ENCODE peak calls at places on chromosomes 11 and 22, in six cellular contexts. P is fibroblast of pulmonary artery, J is IMR-90, Y is AG10803, T is brain microvascular endothelial cell, R is HFFc6. X is an unnamed sample.

GRCh38 chr11:46332568-46333128 is 14.6 kb upstream of the DGKZ start:
- DNase-seq in P (no peak), R (no peak), Y (no peak), T (no peak), J (no peak), X (no peak)

GRCh38 chr11:33294797-33295196 is 37.6 kb downstream of the HIPK3 start:
- DNase-seq in Y (no peak), J (no peak), T (no peak), P (no peak), R (no peak), X (no peak)

GRCh38 chr22:41048791-41049717 is 43.3 kb upstream of the EP300 start:
- DNase-seq in P (peak), J (peak), T (peak), R (peak), Y (peak), X (peak)

GRCh38 chr22:29630180-29630498 is 26.7 kb downstream of the NF2 start:
- DNase-seq in P (no peak), T (no peak), R (no peak), J (no peak), Y (no peak), X (no peak)

GRCh38 chr11:77602385-77603105 is 12.8 kb downstream of the AQP11 start:
- DNase-seq in T (peak), J (peak), P (peak), Y (peak), R (peak), X (no peak)

GRCh38 chr22:17152340-17152739 is 6.7 kb downstream of the HDHD5 start:
- DNase-seq in R (no peak), P (no peak), Y (no peak), J (no peak), T (no peak), X (no peak)

GRCh38 chr11:119793335-119793984 is 64.5 kb upstream of the NECTIN1 start:
- DNase-seq in P (no peak), R (no peak), T (peak), J (no peak), Y (peak), X (no peak)

GRCh38 chr11:70169632-70170031 is 33.5 kb upstream of the FADD start:
- DNase-seq in T (no peak), J (no peak), Y (no peak), R (no peak), P (no peak), X (no peak)

GRCh38 chr11:95266751-95267374 is 35.9 kb upstream of the SESN3 start:
- DNase-seq in P (no peak), R (no peak), Y (peak), J (no peak), T (no peak), X (no peak)

GRCh38 chr22:48761546-48761945 is 1066.1 kb downstream of the BRD1 start:
- DNase-seq in Y (no peak), J (no peak), R (no peak), P (no peak), T (no peak), X (no peak)

GRCh38 chr22:36734171-36735058 is 30.9 kb upstream of the CACNG2 start:
- DNase-seq in R (peak), T (peak), P (peak), Y (peak), J (peak), X (no peak)

GRCh38 chr11:57899378-57899777 is 124.3 kb upstream of the OR9Q1 start:
- DNase-seq in P (no peak), R (no peak), T (no peak), J (no peak), Y (no peak), X (no peak)

GRCh38 chr22:22461583-22461982 is 47.0 kb downstream of the ZNF280B start:
- DNase-seq in P (no peak), Y (no peak), T (no peak), J (no peak), R (no peak), X (no peak)

GRCh38 chr11:7787239-7787638 is 9.5 kb downstream of the OR5P2 start:
- DNase-seq in R (no peak), T (no peak), J (no peak), P (no peak), Y (no peak), X (no peak)

GRCh38 chr22:20758688-20759087 is 15.2 kb upstream of the SERPIND1 start:
- DNase-seq in Y (no peak), P (no peak), J (no peak), T (no peak), R (no peak), X (no peak)

GRCh38 chr11:128471138-128471661 is 116.2 kb downstream of the ETS1 start:
- DNase-seq in P (no peak), T (no peak), Y (no peak), J (no peak), R (no peak), X (no peak)

GRCh38 chr11:128574576-128575011 is 12.8 kb downstream of the ETS1 start:
- DNase-seq in P (no peak), R (peak), Y (no peak), T (no peak), J (peak), X (no peak)

GRCh38 chr11:119771210-119771770 is 42.3 kb upstream of the NECTIN1 start:
- DNase-seq in P (no peak), R (no peak), T (no peak), J (no peak), Y (no peak), X (no peak)

GRCh38 chr11:27902981-27903624 is 202.8 kb upstream of the BDNF start:
- DNase-seq in R (peak), Y (peak), T (peak), J (peak), P (peak), X (no peak)

GRCh38 chr22:49394116-49394785 is 433.4 kb downstream of the BRD1 start:
- DNase-seq in Y (no peak), J (no peak), P (no peak), R (no peak), T (no peak), X (no peak)

GRCh38 chr22:31653944-31654343 is 8.1 kb downstream of the PISD start:
- DNase-seq in R (no peak), P (no peak), T (no peak), Y (no peak), J (no peak), X (no peak)

GRCh38 chr11:11987503-11988022 is 20.9 kb downstream of the DKK3 start:
- DNase-seq in R (peak), Y (peak), T (peak), P (peak), J (peak), X (no peak)

GRCh38 chr11:123144707-123145106 is 50.3 kb downstream of the CLMP start:
- DNase-seq in P (no peak), J (no peak), T (no peak), R (no peak), Y (no peak), X (no peak)

GRCh38 chr11:80873309-80873999 is 1432.6 kb upstream of the TENM4 start:
- DNase-seq in J (no peak), Y (no peak), P (peak), T (peak), R (no peak), X (no peak)

GRCh38 chr22:47452184-47452583 is 689.7 kb downstream of the TBC1D22A start:
- DNase-seq in Y (no peak), T (no peak), J (no peak), R (no peak), P (no peak), X (no peak)

GRCh38 chr11:37952035-37952434 is 1354.0 kb upstream of the RAG2 start:
- DNase-seq in R (no peak), T (no peak), Y (no peak), P (peak), J (no peak), X (no peak)

GRCh38 chr22:47175761-47176359 is 413.4 kb downstream of the TBC1D22A start:
- DNase-seq in P (no peak), R (no peak), Y (no peak), J (no peak), T (no peak), X (no peak)

GRCh38 chr11:794766-795637 is 3.1 kb downstream of the SLC25A22 start:
- DNase-seq in J (no peak), T (no peak), Y (no peak), P (no peak), R (no peak), X (no peak)

GRCh38 chr11:133947298-133947905 is 9.4 kb downstream of the IGSF9B start:
- DNase-seq in R (peak), P (peak), J (peak), T (peak), Y (peak), X (no peak)

GRCh38 chr11:97143463-97143862 is 753.6 kb downstream of the JRKL start:
- DNase-seq in J (no peak), Y (no peak), T (no peak), R (no peak), P (no peak), X (no peak)

GRCh38 chr11:125062931-125063428 is at the start of gene SLC37A2:
- DNase-seq in T (peak), Y (peak), J (peak), P (peak), R (peak), X (no peak)

GRCh38 chr11:96019810-96020747 is 96.2 kb upstream of the MTMR2 start:
- DNase-seq in T (no peak), P (no peak), Y (no peak), R (no peak), J (no peak), X (no peak)

GRCh38 chr11:11171854-11172253 is 181.2 kb downstream of the CSNK2A3 start:
- DNase-seq in J (no peak), T (no peak), R (no peak), Y (no peak), P (no peak), X (no peak)

GRCh38 chr11:22433066-22433450 is 94.9 kb downstream of the SLC17A6 start:
- DNase-seq in T (peak), Y (peak), P (no peak), R (no peak), J (no peak), X (no peak)

GRCh38 chr22:24775769-24776492 is 1.4 kb upstream of the PIWIL3 start:
- DNase-seq in Y (peak), R (no peak), P (peak), J (peak), T (peak), X (no peak)

GRCh38 chr22:49448546-49448945 is 379.1 kb downstream of the BRD1 start:
- DNase-seq in Y (no peak), T (no peak), P (no peak), R (no peak), J (no peak), X (no peak)

GRCh38 chr11:62856333-62856910 is 17.0 kb upstream of the WDR74 start:
- DNase-seq in J (no peak), R (no peak), T (no peak), P (peak), Y (no peak), X (no peak)

GRCh38 chr11:62857541-62857982 is 18.2 kb upstream of the WDR74 start:
- DNase-seq in R (no peak), T (no peak), J (peak), Y (no peak), P (no peak), X (no peak)

GRCh38 chr11:62860835-62861563 is 19.7 kb upstream of the SLC3A2 start:
- DNase-seq in P (no peak), R (no peak), J (no peak), Y (no peak), T (no peak), X (no peak)

GRCh38 chr11:62855571-62856332 is 16.4 kb upstream of the WDR74 start:
- DNase-seq in Y (peak), P (peak), J (peak), T (peak), R (peak), X (peak)

GRCh38 chr11:62858201-62858600 is 18.8 kb upstream of the WDR74 start:
- DNase-seq in P (no peak), R (no peak), Y (no peak), J (no peak), T (no peak), X (no peak)
- TF ChIP-seq CTCF in P (no peak), R (no peak), Y (no peak), J (no peak), T (no peak), X (no peak)

GRCh38 chr11:72328366-72329224 is 84.6 kb upstream of the PHOX2A start:
- DNase-seq in R (no peak), Y (no peak), P (peak), J (peak), T (no peak), X (no peak)
- TF ChIP-seq CTCF in R (peak), Y (no peak), P (no peak), J (no peak), T (peak), X (peak)

GRCh38 chr11:130727715-130728114 is 188.6 kb downstream of the SNX19 start:
- DNase-seq in P (no peak), Y (no peak), J (no peak), R (no peak), T (no peak), X (no peak)
- TF ChIP-seq CTCF in P (no peak), Y (no peak), J (no peak), R (no peak), T (no peak), X (no peak)

DNA sequence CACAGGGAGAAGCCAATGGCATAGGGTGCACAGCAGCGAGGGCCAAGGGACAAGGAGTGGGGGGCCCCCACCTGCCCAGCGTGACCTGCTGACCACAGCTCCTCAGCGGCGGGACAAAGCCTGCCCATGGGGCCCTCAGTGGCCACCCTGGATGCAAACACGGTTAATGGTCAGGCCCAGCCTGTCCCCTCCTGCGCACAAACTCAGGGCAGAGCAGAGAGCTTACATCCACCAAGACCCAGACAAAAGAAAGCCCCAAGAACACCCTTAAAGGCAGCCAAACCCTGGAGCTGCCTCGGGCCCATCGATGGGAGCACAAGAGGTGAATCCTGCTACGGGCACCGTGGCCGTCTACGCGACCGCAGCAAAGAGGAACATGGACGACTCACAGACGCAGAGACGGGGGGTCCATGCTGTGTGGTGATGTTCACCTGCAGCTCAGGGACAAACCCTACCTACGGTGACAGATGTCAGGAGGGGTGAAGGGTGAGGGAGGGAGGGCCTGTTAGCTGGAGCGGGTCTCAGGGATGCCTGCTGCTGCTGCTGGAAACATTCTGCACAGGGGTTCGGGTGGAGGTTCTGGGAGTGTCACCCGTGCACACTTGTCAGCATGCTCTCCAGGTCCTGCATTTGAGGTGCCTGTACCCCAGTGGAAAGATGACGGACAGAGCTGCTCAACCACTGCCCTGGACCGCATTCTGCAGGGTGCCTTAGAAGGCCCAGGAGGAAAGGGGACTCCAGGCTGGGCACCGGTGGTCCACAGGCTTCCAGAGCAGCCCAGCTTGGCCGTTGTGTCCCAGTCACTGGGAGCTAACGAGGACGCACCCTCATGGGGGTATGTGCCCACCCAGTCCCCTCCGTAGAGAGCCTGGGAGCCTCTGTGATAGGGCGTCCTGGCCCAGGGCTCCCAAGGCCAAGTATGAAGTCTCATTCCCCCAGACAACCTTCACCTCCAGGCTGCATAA is 11.6 kb downstream of the ASCL2 start:
- DNase-seq in J (no peak), R (no peak), P (no peak), Y (no peak), T (no peak), X (no peak)
- TF ChIP-seq CTCF in J (no peak), R (no peak), P (no peak), Y (no peak), T (no peak), X (no peak)